ENCODE peak calls at places on chromosomes 11 and 22, in eight cellular contexts. V is adrenal gland, R is mammary epithelial cell, A is A549, L is fibroblast of villous mesenchyme, D is cardiac fibroblast, B is lower leg skin, W is astrocyte of the spinal cord. X is an unnamed sample.

GRCh38 chr11:57405271-57405890 is 14.9 kb upstream of the PRG2 start:
- DNase-seq in A (no peak), L (no peak), W (no peak), D (no peak), R (no peak), V (no peak), B (no peak), X (no peak)

GRCh38 chr11:34183840-34184358 is 78.5 kb downstream of the NAT10 start:
- DNase-seq in V (no peak), L (peak), W (no peak), R (no peak), D (no peak), A (no peak), B (no peak), X (no peak)

GRCh38 chr11:10519630-10520029 is 21.4 kb downstream of the RNF141 start:
- DNase-seq in A (no peak), B (no peak), L (no peak), W (no peak), D (no peak), V (no peak), R (no peak), X (no peak)

GRCh38 chr11:128716661-128717210 is 22.9 kb downstream of the FLI1 start:
- DNase-seq in L (peak), V (no peak), A (no peak), W (peak), R (no peak), B (no peak), D (peak), X (peak)

GRCh38 chr11:96426356-96427103 is 36.7 kb downstream of the JRKL start:
- DNase-seq in A (peak), R (peak), W (peak), D (peak), L (peak), V (no peak), B (no peak), X (no peak)

GRCh38 chr11:61666684-61667297 is 13.4 kb upstream of the DAGLA start:
- DNase-seq in A (no peak), V (no peak), D (no peak), R (no peak), B (no peak), W (no peak), L (no peak), X (no peak)

GRCh38 chr11:15821471-15821870 is 534.9 kb downstream of the SOX6 start:
- DNase-seq in L (peak), V (no peak), R (no peak), D (peak), W (no peak), A (no peak), B (no peak), X (no peak)

GRCh38 chr11:121318848-121319834 is 26.6 kb downstream of the SC5D start:
- DNase-seq in W (peak), D (peak), R (peak), B (no peak), A (no peak), V (peak), L (peak), X (no peak)

GRCh38 chr11:113249491-113249763 is 65.0 kb upstream of the TTC12 start:
- DNase-seq in W (no peak), D (no peak), R (no peak), B (peak), A (no peak), V (no peak), L (peak), X (no peak)

GRCh38 chr22:28833276-28833923 is 33.0 kb upstream of the XBP1 start:
- DNase-seq in V (no peak), W (no peak), R (no peak), L (no peak), B (no peak), D (no peak), A (no peak), X (no peak)

GRCh38 chr11:11789735-11790369 is 51.9 kb upstream of the USP47 start:
- DNase-seq in V (no peak), A (peak), L (no peak), R (no peak), W (peak), D (peak), B (no peak), X (no peak)

GRCh38 chr11:64804346-64805210 is 1.6 kb upstream of the MAP4K2 start:
- DNase-seq in V (no peak), L (no peak), B (no peak), R (no peak), A (no peak), D (no peak), W (no peak), X (no peak)

GRCh38 chr11:83957038-83957900 is 671.1 kb upstream of the CCDC90B start:
- DNase-seq in L (peak), W (peak), A (no peak), D (no peak), B (no peak), V (no peak), R (no peak), X (no peak)

GRCh38 chr22:46714550-46714949 is 23.5 kb downstream of the CERK start:
- DNase-seq in W (no peak), R (no peak), B (no peak), A (no peak), D (peak), V (peak), L (peak), X (no peak)

GRCh38 chr22:27996529-27996925 is 77.5 kb upstream of the PITPNB start:
- DNase-seq in B (no peak), A (no peak), V (no peak), W (no peak), L (no peak), D (no peak), R (no peak), X (no peak)

GRCh38 chr22:30751529-30751928 is 56.9 kb downstream of the OSBP2 start:
- DNase-seq in A (no peak), B (no peak), L (no peak), W (no peak), D (no peak), R (no peak), V (no peak), X (no peak)

GRCh38 chr22:27136596-27136995 is 479.2 kb downstream of the MIAT start:
- DNase-seq in L (no peak), D (no peak), R (no peak), B (no peak), W (no peak), A (no peak), V (no peak), X (no peak)

GRCh38 chr11:83819936-83820549 is 533.9 kb upstream of the CCDC90B start:
- DNase-seq in D (peak), W (peak), R (peak), L (peak), B (no peak), V (no peak), A (peak), X (no peak)

GRCh38 chr22:37123649-37124048 is 14.1 kb upstream of the TMPRSS6 start:
- DNase-seq in D (no peak), B (no peak), L (no peak), W (no peak), V (no peak), R (no peak), A (no peak), X (no peak)

GRCh38 chr22:38416621-38417251 is 38.3 kb downstream of the KCNJ4 start:
- DNase-seq in D (no peak), V (peak), A (no peak), W (no peak), B (peak), R (no peak), L (no peak), X (peak)

GRCh38 chr11:109423114-109423859 is 1.3 kb downstream of the C11orf87 start:
- DNase-seq in W (peak), B (no peak), A (no peak), D (peak), R (peak), L (no peak), V (no peak), X (no peak)

GRCh38 chr11:114705280-114706024 is 27.1 kb downstream of the NXPE2 start:
- DNase-seq in W (no peak), L (no peak), D (no peak), V (peak), B (peak), A (no peak), R (no peak), X (peak)

GRCh38 chr22:22391543-22391942 is 117.0 kb downstream of the ZNF280B start:
- DNase-seq in A (no peak), R (no peak), V (no peak), L (no peak), B (no peak), D (no peak), W (no peak), X (no peak)

GRCh38 chr22:46081036-46081830 is 69.1 kb upstream of the PPARA start:
- DNase-seq in R (peak), L (no peak), V (peak), B (peak), A (no peak), D (no peak), W (no peak), X (peak)

GRCh38 chr11:134753805-134754130 is 341.7 kb upstream of the B3GAT1 start:
- DNase-seq in R (no peak), B (no peak), W (no peak), A (no peak), V (no peak), L (no peak), D (no peak), X (no peak)

GRCh38 chr11:111918390-111919256 is at the start of gene C11orf52:
- DNase-seq in V (no peak), D (peak), W (peak), B (no peak), L (peak), R (peak), A (no peak), X (no peak)

GRCh38 chr11:92675810-92676209 is 293.6 kb upstream of the MTNR1B start:
- DNase-seq in R (no peak), V (no peak), A (no peak), D (no peak), W (no peak), B (no peak), L (no peak), X (no peak)

GRCh38 chr11:119673389-119674336 is 55.3 kb downstream of the NECTIN1 start:
- DNase-seq in R (no peak), V (peak), A (no peak), W (no peak), B (no peak), L (no peak), D (no peak), X (no peak)

GRCh38 chr11:1126491-1126926 is 31.2 kb upstream of the MUC5AC start:
- DNase-seq in B (peak), D (no peak), L (no peak), V (no peak), A (no peak), R (no peak), W (no peak), X (peak)

GRCh38 chr22:23925020-23925606 is 30.9 kb downstream of the MIF start:
- DNase-seq in V (no peak), A (no peak), D (no peak), R (no peak), W (no peak), L (no peak), B (no peak), X (no peak)
- H3K4me3 ChIP-seq in V (no peak), A (no peak), D (no peak), R (no peak), W (no peak), L (no peak), B (no peak), X (no peak)

DNA sequence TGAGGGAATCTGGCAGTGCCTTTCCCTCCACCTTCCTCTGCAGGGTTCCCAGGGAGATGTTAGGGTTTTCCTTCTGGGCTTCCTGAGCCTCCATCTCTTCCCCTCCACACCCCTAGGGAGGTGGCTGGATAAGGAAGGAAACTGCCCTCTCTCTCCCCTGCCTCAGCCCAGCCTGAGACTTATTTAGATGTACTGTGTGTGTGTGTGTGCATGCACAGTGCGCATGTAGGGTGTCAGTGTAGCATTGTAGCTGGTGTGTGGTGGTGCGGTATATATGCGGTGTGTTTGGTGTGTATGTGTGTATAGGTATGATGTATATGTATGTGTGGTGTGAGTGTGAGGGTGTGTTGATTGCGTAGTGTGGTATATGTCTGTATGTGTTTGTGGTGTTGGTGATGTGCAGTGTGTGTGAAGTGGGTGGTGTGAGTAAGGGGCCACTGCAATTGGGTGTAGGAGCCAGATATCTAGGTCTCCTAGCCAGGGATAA is 1.5 kb downstream of the FXYD6 start:
- DNase-seq in R (no peak), D (no peak), A (no peak), L (no peak), W (no peak), B (peak), V (no peak), X (no peak)
- H3K4me3 ChIP-seq in R (no peak), D (no peak), A (no peak), L (no peak), W (no peak), B (no peak), V (no peak), X (no peak)

DNA sequence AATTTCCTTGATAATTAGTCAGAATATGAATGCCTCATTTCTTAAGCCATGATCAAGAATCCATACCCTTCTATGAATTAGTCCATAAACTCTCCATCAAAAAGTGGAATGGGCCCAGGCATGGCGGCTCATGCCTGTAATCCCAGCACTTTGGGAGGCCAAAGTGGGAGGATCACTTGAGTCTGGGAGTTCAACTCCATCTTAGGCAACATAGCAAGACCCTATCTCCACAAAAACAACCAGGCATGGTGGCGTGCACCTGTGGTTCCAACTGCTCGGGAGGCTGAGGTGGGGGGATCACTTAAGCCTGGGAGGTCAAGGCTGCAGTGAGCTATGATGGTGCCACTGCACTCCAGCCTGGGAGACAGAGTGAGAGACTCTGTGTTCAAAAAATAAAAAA is 52.1 kb upstream of the SHANK2 start:
- DNase-seq in D (no peak), B (peak), V (no peak), R (no peak), L (no peak), W (no peak), A (no peak), X (no peak)
- H3K4me3 ChIP-seq in D (no peak), B (no peak), V (no peak), R (no peak), L (no peak), W (no peak), A (no peak), X (no peak)

GRCh38 chr11:66388746-66389386 is 17.3 kb upstream of the SLC29A2 start:
- DNase-seq in B (peak), A (peak), D (peak), W (peak), V (peak), R (peak), L (peak), X (peak)

GRCh38 chr11:66391322-66391721 is 19.8 kb upstream of the SLC29A2 start:
- DNase-seq in V (no peak), D (no peak), R (no peak), L (no peak), A (no peak), W (no peak), B (no peak), X (no peak)

DNA sequence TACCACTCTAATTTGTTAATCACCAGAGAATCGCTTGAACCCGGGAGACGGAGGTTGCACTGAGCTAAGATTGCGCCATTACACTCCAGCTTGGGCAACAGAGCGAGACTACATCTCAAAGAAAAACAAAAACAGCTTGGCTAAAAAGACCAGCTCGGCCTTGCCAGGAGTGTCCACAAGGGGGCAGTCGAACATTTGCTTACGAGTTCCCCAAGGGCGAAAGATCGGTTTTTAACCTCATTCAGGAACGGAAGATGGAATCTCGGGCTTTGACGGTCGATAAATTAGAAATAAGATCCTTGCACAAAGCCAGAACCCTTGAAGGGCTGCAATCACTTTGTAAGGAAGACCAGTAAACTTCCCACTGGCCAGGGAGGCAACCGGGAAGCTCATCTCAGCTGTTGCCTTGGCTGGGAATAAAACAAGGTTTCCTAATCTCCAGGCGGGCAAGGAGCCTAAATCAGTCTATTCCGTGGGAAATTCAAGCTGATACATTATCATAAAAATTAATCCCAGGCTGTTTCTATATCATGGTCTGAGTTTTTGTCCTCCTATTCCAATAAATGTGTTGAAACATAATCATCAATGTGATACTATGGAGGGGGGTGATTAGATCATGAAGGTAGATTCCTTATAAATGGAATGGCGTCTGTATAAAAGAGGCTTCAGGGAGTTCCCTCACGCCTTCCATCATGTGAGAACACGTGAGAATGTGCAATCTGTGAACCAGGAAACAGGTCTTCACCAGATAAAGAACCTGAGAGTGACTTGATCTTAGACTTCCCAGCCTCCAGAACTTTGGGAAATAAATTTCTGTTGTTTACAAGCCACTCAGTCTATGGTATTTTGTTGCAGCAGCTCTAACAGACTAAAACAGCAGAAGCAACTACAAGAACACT is 14.9 kb upstream of the SLC29A2 start:
- DNase-seq in R (peak), L (peak), W (peak), V (peak), B (peak), A (peak), D (peak), X (peak)
- H3K4me3 ChIP-seq in R (peak), L (peak), W (no peak), V (no peak), B (no peak), A (peak), D (peak), X (no peak)